ENCODE peak calls at places on chromosomes 6 and 20, in five cellular contexts. G is IMR-90, J is A549, C is GM12878, F is HCT116. E is an unnamed sample.
A peak's percentile ranks its signal among the peaks of the same experiment; 100 is the strongest.

GRCh38 chr6:14454467-14454763 is 336.8 kb downstream of the CD83 start:
- DNase-seq in G (no peak), J (no peak), C (no peak), F (no peak), E (no peak)

GRCh38 chr6:56479381-56479780 is 163.3 kb downstream of the DST start:
- DNase-seq in G (no peak), J (no peak), C (no peak), F (no peak), E (no peak)

GRCh38 chr20:59835448-59836395 is 97.7 kb downstream of the SYCP2 start:
- DNase-seq in G (peak; percentile 5), J (no peak), C (no peak), F (no peak), E (peak; percentile 72)

GRCh38 chr6:138107752-138108592 is 753 bp upstream of the PERP start:
- DNase-seq in G (no peak), J (peak; percentile 24), C (no peak), F (peak; percentile 57), E (peak; percentile 20)

GRCh38 chr20:32678948-32679347 is 5.2 kb upstream of the C20orf203 start:
- DNase-seq in G (peak; percentile 17), J (no peak), C (no peak), F (no peak), E (no peak)

GRCh38 chr6:165680975-165681374 is 17.9 kb upstream of the PDE10A start:
- DNase-seq in G (no peak), J (no peak), C (no peak), F (no peak), E (no peak)

GRCh38 chr6:24931752-24932691 is 3.7 kb downstream of the RIPOR2 start:
- DNase-seq in G (peak; percentile 67), J (no peak), C (peak; percentile 84), F (no peak), E (no peak)

GRCh38 chr6:30074331-30075093 is 1.1 kb downstream of the RNF39 start:
- DNase-seq in G (no peak), J (no peak), C (no peak), F (no peak), E (peak; percentile 39)

GRCh38 chr6:105321207-105321606 is 81.7 kb downstream of the PREP start:
- DNase-seq in G (no peak), J (no peak), C (no peak), F (no peak), E (no peak)

GRCh38 chr6:126180585-126180984 is 159.3 kb upstream of the CENPW start:
- DNase-seq in G (peak; percentile 96), J (peak; percentile 63), C (peak; percentile 25), F (peak; percentile 89), E (no peak)
- TF ChIP-seq RAD21 in G (no peak), J (no peak), C (no peak), F (no peak), E (no peak)

DNA sequence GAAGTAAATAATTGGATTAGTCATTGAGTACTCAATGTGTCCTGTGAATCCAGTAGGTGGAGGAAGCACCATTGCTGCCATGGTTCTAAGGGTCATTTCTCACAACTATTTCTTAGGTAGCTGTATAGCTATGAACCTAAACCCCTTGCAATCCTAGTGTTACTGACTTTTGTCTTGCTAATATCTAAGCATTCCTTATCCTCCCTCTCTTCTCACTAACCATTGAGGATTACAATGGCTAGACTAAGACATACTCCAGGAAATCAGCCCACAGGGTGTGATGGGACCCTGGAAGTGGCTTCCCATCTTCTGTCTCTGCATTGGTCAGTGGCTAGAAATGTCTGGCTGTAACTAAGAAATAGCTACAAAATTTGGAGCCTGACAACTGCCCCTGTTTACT is 27.3 kb upstream of the FOXA2 start:
- DNase-seq in G (no peak), J (no peak), C (no peak), F (no peak), E (no peak)
- TF ChIP-seq RAD21 in G (no peak), J (no peak), C (no peak), F (no peak), E (no peak)

DNA sequence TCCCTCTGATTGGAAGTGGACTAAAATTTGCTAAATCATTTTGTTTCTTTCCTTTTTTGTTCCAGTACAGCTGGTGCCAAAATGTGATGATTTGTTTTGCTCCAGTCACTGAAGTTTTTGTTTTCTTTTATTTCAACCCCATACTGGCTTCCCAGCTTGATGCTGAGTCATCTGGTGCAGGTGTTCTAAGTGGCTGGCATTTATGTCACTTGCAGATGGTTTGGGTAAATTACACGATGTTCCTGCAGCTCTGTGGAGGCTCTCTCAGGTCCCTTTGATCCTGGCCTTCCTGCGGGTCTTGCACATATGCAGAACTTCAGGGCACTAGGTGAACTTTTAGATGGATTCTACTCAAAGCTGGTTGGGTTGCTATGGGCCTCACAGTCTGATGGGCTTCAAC is 577.7 kb downstream of the HAO1 start:
- DNase-seq in G (no peak), J (no peak), C (no peak), F (no peak), E (no peak)
- TF ChIP-seq RAD21 in G (no peak), J (no peak), C (no peak), F (no peak), E (no peak)

DNA sequence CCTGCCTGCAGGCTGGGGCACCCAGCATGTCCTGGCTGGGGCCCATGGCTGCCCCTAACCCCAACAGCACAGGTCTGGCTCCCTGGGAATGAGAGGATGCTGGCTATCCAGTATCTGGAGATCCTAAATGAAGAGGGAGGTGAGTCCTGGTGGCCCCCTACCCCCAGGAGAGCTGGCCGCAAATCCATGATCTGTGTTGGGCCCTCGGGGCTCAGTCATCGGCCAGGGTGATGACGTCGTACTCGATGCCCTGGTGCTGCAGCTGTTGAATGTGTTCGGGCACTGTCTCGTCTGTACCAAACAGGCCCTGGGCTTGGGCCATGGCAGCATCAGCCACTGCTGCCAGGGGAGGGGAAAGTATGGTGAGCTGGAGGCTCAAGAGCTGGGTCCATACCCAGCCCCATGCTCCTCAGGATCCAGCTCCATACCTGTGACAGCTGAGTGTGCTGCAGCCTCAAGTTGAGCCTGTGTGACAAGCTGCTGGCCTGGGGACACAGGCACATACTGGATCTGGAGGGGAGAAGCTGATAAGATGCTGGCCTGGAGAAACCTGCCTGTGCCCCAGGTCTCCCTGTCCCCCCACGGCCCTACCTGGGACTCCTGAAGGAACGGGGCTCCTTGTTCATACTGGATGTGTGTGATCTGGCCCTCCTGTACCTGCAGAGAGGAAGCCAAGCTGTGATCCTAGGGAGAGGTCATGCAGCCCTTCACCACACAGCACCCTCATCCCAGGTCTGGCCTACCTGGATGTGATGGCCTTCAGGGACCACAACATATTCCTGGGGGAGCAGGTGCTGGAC is 14.5 kb downstream of the PCIF1 start:
- DNase-seq in G (no peak), J (no peak), C (no peak), F (no peak), E (no peak)
- TF ChIP-seq RAD21 in G (no peak), J (no peak), C (no peak), F (no peak), E (no peak)

E was measured in SK-N-SH.